ENCODE peak calls at places on chromosomes 1 and 21, in six cellular contexts. C is foreskin melanocyte, T is stomach, K is ascending aorta, Q is GM06990, X is esophagus muscularis mucosa. F is an unnamed sample.
A peak's percentile ranks its signal among the peaks of the same experiment; 100 is the strongest.

GRCh38 chr1:189654906-189655305 is 822.8 kb downstream of the BRINP3 start:
- DNase-seq in C (no peak), T (no peak), K (no peak), Q (no peak), X (no peak), F (no peak)

GRCh38 chr21:42276526-42277154 is 38.6 kb downstream of the TFF3 start:
- DNase-seq in C (no peak), T (no peak), K (no peak), Q (no peak), X (no peak), F (no peak)

GRCh38 chr1:34113887-34114286 is 51.1 kb downstream of the CSMD2 start:
- DNase-seq in C (no peak), T (no peak), K (no peak), Q (no peak), X (peak; percentile 45), F (no peak)

GRCh38 chr1:180215856-180216625 is 14.0 kb upstream of the LHX4 start:
- DNase-seq in C (no peak), T (no peak), K (no peak), Q (no peak), X (no peak), F (no peak)

GRCh38 chr1:116721608-116722007 is 32.6 kb upstream of the CD2 start:
- DNase-seq in C (no peak), T (no peak), K (no peak), Q (no peak), X (no peak), F (no peak)

GRCh38 chr1:230067441-230067870 is 418 bp downstream of the GALNT2 start:
- DNase-seq in C (no peak), T (no peak), K (no peak), Q (peak; percentile 43), X (no peak), F (peak; percentile 58)

GRCh38 chr1:231596337-231596791 is 30.2 kb upstream of the DISC1 start:
- DNase-seq in C (no peak), T (no peak), K (no peak), Q (no peak), X (no peak), F (no peak)

GRCh38 chr1:224880593-224881307 is 48.7 kb upstream of the DNAH14 start:
- DNase-seq in C (no peak), T (no peak), K (no peak), Q (no peak), X (no peak), F (no peak)

GRCh38 chr21:17196619-17197018 is 316.2 kb upstream of the CXADR start:
- DNase-seq in C (no peak), T (no peak), K (no peak), Q (no peak), X (no peak), F (no peak)

GRCh38 chr1:222829868-222830267 is 15.0 kb downstream of the DISP1 start:
- DNase-seq in C (peak; percentile 91), T (no peak), K (no peak), Q (no peak), X (no peak), F (no peak)

GRCh38 chr1:31760901-31761470 is 3.2 kb downstream of the ADGRB2 start:
- DNase-seq in C (no peak), T (peak; percentile 67), K (peak; percentile 49), Q (peak; percentile 47), X (no peak), F (no peak)

GRCh38 chr1:212225871-212226302 is 59.3 kb upstream of the PPP2R5A start:
- DNase-seq in C (no peak), T (no peak), K (no peak), Q (no peak), X (no peak), F (no peak)

GRCh38 chr1:52920791-52921291 is 699 bp downstream of the ECHDC2 start:
- DNase-seq in C (no peak), T (peak; percentile 43), K (no peak), Q (peak; percentile 20), X (no peak), F (peak; percentile 92)

GRCh38 chr1:112369389-112370285 is 26.4 kb upstream of the CTTNBP2NL start:
- DNase-seq in C (peak; percentile 66), T (peak; percentile 89), K (no peak), Q (peak; percentile 69), X (peak; percentile 95), F (peak; percentile 85)

GRCh38 chr1:820962-821361 is 102.8 kb upstream of the SAMD11 start:
- DNase-seq in C (no peak), T (no peak), K (no peak), Q (no peak), X (peak; percentile 66), F (no peak)

GRCh38 chr1:118947790-118948189 is 40.4 kb downstream of the TBX15 start:
- DNase-seq in C (peak; percentile 87), T (no peak), K (no peak), Q (no peak), X (no peak), F (no peak)

GRCh38 chr1:115701090-115701489 is 59.3 kb downstream of the VANGL1 start:
- DNase-seq in C (no peak), T (no peak), K (no peak), Q (no peak), X (no peak), F (no peak)

GRCh38 chr1:26907071-26907922 is 6.5 kb downstream of the NR0B2 start:
- DNase-seq in C (no peak), T (peak; percentile 63), K (no peak), Q (no peak), X (no peak), F (no peak)

GRCh38 chr1:26618561-26618960 is 77.3 kb upstream of the ARID1A start:
- DNase-seq in C (no peak), T (no peak), K (no peak), Q (no peak), X (no peak), F (no peak)

GRCh38 chr1:233386336-233386735 is 58.8 kb downstream of the MAP3K21 start:
- DNase-seq in C (no peak), T (no peak), K (no peak), Q (no peak), X (no peak), F (no peak)

GRCh38 chr1:100734716-100735115 is 15.2 kb downstream of the VCAM1 start:
- DNase-seq in C (peak; percentile 14), T (no peak), K (no peak), Q (no peak), X (no peak), F (no peak)

GRCh38 chr21:16323586-16323985 is 593.8 kb downstream of the USP25 start:
- DNase-seq in C (no peak), T (no peak), K (no peak), Q (no peak), X (no peak), F (no peak)

GRCh38 chr1:21269461-21270085 is 20.7 kb downstream of the ECE1 start:
- DNase-seq in C (no peak), T (no peak), K (no peak), Q (no peak), X (no peak), F (no peak)

GRCh38 chr1:231460614-231461013 is 38.5 kb upstream of the EGLN1 start:
- DNase-seq in C (peak; percentile 83), T (no peak), K (no peak), Q (peak; percentile 12), X (no peak), F (no peak)

GRCh38 chr1:163410073-163410522 is 88.3 kb downstream of the NUF2 start:
- DNase-seq in C (peak; percentile 43), T (peak; percentile 44), K (no peak), Q (no peak), X (no peak), F (no peak)

GRCh38 chr1:50978144-50978851 is 8.3 kb downstream of the CDKN2C start:
- DNase-seq in C (peak; percentile 48), T (peak; percentile 61), K (no peak), Q (peak; percentile 75), X (no peak), F (peak; percentile 88)

GRCh38 chr1:204127597-204128242 is 24.1 kb downstream of the ETNK2 start:
- DNase-seq in C (peak; percentile 63), T (peak; percentile 72), K (no peak), Q (no peak), X (no peak), F (peak; percentile 83)

GRCh38 chr1:226094451-226094850 is 31.9 kb downstream of the H3-3A start:
- DNase-seq in C (no peak), T (no peak), K (no peak), Q (no peak), X (no peak), F (no peak)

GRCh38 chr1:228798548-228798947 is 63.3 kb downstream of the RHOU start:
- DNase-seq in C (no peak), T (no peak), K (no peak), Q (no peak), X (no peak), F (no peak)

GRCh38 chr1:10181154-10181553 is 29.2 kb upstream of the KIF1B start:
- DNase-seq in C (no peak), T (no peak), K (no peak), Q (no peak), X (no peak), F (no peak)

GRCh38 chr21:43281661-43282357 is 113.0 kb downstream of the CRYAA start:
- DNase-seq in C (no peak), T (no peak), K (no peak), Q (no peak), X (no peak), F (no peak)

GRCh38 chr1:3468236-3469103 is 14.0 kb downstream of the ARHGEF16 start:
- DNase-seq in C (no peak), T (no peak), K (no peak), Q (no peak), X (no peak), F (no peak)

GRCh38 chr1:186225089-186225488 is 150.0 kb downstream of the TPR start:
- DNase-seq in C (no peak), T (no peak), K (no peak), Q (no peak), X (no peak), F (no peak)

GRCh38 chr1:239478069-239478468 is 91.7 kb downstream of the CHRM3 start:
- DNase-seq in C (no peak), T (no peak), K (no peak), Q (no peak), X (no peak), F (no peak)

GRCh38 chr1:11520531-11521233 is 41.7 kb downstream of the DISP3 start:
- DNase-seq in C (no peak), T (no peak), K (no peak), Q (no peak), X (no peak), F (no peak)

F was measured in left lobe of liver.